ENCODE peak calls at places on chromosomes 6 and 20, in six cellular contexts. P, M, S, B, O and V are unnamed samples. For H3K4me1, the result is how much of the 10 kb centered on the place peaks cover.

GRCh38 chr6:39684790-39685485 is 40.3 kb downstream of the KIF6 start:
- DNase-seq in P (no peak), M (no peak), S (no peak), B (no peak), O (no peak), V (no peak)

GRCh38 chr6:37460805-37461204 is 27.8 kb downstream of the CMTR1 start:
- DNase-seq in P (no peak), M (no peak), S (no peak), B (no peak), O (no peak), V (no peak)

GRCh38 chr6:145643760-145644159 is 91.6 kb downstream of the EPM2A start:
- DNase-seq in P (no peak), M (no peak), S (peak), B (no peak), O (no peak), V (no peak)

GRCh38 chr6:154030646-154031045 is 8.4 kb upstream of the OPRM1 start:
- DNase-seq in P (no peak), M (no peak), S (no peak), B (no peak), O (no peak), V (no peak)

GRCh38 chr6:51989789-51990188 is 97.6 kb downstream of the PKHD1 start:
- DNase-seq in P (no peak), M (no peak), S (no peak), B (no peak), O (no peak), V (no peak)

GRCh38 chr20:33554914-33555420 is 65.1 kb downstream of the CBFA2T2 start:
- DNase-seq in P (no peak), M (no peak), S (peak), B (no peak), O (no peak), V (no peak)

GRCh38 chr6:41901882-41902519 is 6.8 kb upstream of the USP49 start:
- DNase-seq in P (no peak), M (no peak), S (peak), B (no peak), O (no peak), V (no peak)

GRCh38 chr6:136969930-136970329 is 47.8 kb downstream of the SLC35D3 start:
- DNase-seq in P (no peak), M (no peak), S (no peak), B (no peak), O (no peak), V (no peak)

GRCh38 chr6:82702574-82702973 is 339.0 kb downstream of the TPBG start:
- DNase-seq in P (no peak), M (no peak), S (no peak), B (no peak), O (no peak), V (no peak)

GRCh38 chr6:118469468-118469867 is 78.6 kb upstream of the PLN start:
- DNase-seq in P (no peak), M (peak), S (no peak), B (no peak), O (no peak), V (no peak)

GRCh38 chr20:59221049-59221748 is 57.6 kb downstream of the ZNF831 start:
- DNase-seq in P (no peak), M (no peak), S (peak), B (no peak), O (no peak), V (no peak)

GRCh38 chr6:113540491-113540890 is 316.7 kb upstream of the MARCKS start:
- DNase-seq in P (no peak), M (no peak), S (no peak), B (no peak), O (no peak), V (no peak)

GRCh38 chr20:17960927-17961599 is 7.5 kb downstream of the SNX5 start:
- DNase-seq in P (no peak), M (peak), S (peak), B (peak), O (peak), V (peak)

GRCh38 chr6:20511858-20512257 is 22.4 kb upstream of the CDKAL1 start:
- DNase-seq in P (no peak), M (no peak), S (no peak), B (no peak), O (no peak), V (no peak)

GRCh38 chr6:153373869-153374268 is 242.8 kb upstream of the RGS17 start:
- DNase-seq in P (no peak), M (no peak), S (no peak), B (no peak), O (no peak), V (no peak)

GRCh38 chr6:22146581-22147468 is 150.0 kb downstream of the PRL start:
- DNase-seq in P (no peak), M (no peak), S (peak), B (no peak), O (no peak), V (peak)

GRCh38 chr6:169190970-169191369 is 62.7 kb downstream of the THBS2 start:
- DNase-seq in P (no peak), M (peak), S (no peak), B (no peak), O (no peak), V (no peak)

GRCh38 chr20:11520596-11520995 is 397.1 kb upstream of the BTBD3 start:
- DNase-seq in P (no peak), M (no peak), S (no peak), B (no peak), O (no peak), V (no peak)

GRCh38 chr20:56752274-56752673 is 123.2 kb downstream of the TFAP2C start:
- DNase-seq in P (no peak), M (no peak), S (peak), B (no peak), O (no peak), V (no peak)

GRCh38 chr6:115485400-115485799 is 575.3 kb downstream of the FRK start:
- DNase-seq in P (no peak), M (no peak), S (no peak), B (no peak), O (no peak), V (no peak)

GRCh38 chr20:25622450-25623224 is 1.2 kb downstream of the NANP start:
- DNase-seq in P (no peak), M (no peak), S (no peak), B (no peak), O (no peak), V (no peak)

GRCh38 chr20:63829943-63830820 is 882 bp downstream of the ZBTB46 start:
- DNase-seq in P (no peak), M (no peak), S (no peak), B (no peak), O (no peak), V (no peak)

GRCh38 chr6:149861603-149862423 is 2.3 kb downstream of the LRP11 start:
- DNase-seq in P (no peak), M (no peak), S (no peak), B (no peak), O (no peak), V (no peak)

GRCh38 chr20:25565578-25566157 is 19.7 kb downstream of the NINL start:
- DNase-seq in P (no peak), M (no peak), S (peak), B (no peak), O (no peak), V (no peak)

GRCh38 chr6:8182209-8182845 is 80.0 kb upstream of the EEF1E1 start:
- DNase-seq in P (no peak), M (no peak), S (peak), B (no peak), O (no peak), V (no peak)
- H3K4me1 ChIP-seq in P (under half), M (under half), S (under half), B (under half), O (under half), V (under half)

GRCh38 chr20:45315672-45316071 is 7.6 kb upstream of the MATN4 start:
- DNase-seq in P (no peak), M (no peak), S (no peak), B (no peak), O (no peak), V (no peak)

GRCh38 chr20:45316150-45317080 is 8.3 kb upstream of the MATN4 start:
- DNase-seq in P (no peak), M (no peak), S (no peak), B (no peak), O (no peak), V (no peak)

GRCh38 chr20:45318386-45318939 is 10.4 kb upstream of the MATN4 start:
- DNase-seq in P (no peak), M (no peak), S (no peak), B (no peak), O (no peak), V (no peak)

GRCh38 chr20:45318948-45319347 is 10.8 kb upstream of the MATN4 start:
- DNase-seq in P (no peak), M (no peak), S (no peak), B (no peak), O (no peak), V (no peak)

DNA sequence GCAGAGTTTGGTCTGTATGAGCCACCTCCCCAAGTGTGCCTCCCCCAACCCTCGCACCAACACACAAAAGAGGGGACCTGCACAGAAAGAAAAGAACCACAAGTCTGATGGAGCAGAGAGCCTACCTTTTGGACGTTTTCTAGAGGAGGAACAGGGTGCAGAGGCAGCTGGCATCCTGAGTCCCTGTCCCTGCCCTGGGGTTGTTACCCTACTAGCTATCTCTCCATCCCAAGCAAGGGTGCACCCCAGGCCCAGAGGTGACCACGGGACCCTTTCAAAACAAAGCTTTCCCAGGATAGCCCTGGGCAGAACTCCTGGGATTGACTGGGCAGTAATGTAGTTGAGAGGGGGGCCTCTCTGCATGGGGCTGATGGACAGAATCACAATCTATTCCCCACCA is 9.7 kb upstream of the MATN4 start:
- DNase-seq in P (no peak), M (no peak), S (no peak), B (no peak), O (no peak), V (no peak)
- H3K4me1 ChIP-seq in P (under half), M (under half), S (under half), B (under half), O (under half), V (under half)

GRCh38 chr20:37525810-37526209 is 1.9 kb downstream of the BLCAP start:
- DNase-seq in P (no peak), M (no peak), S (no peak), B (no peak), O (no peak), V (no peak)

GRCh38 chr20:37526839-37527637 is 638 bp downstream of the BLCAP start:
- DNase-seq in P (no peak), M (no peak), S (peak), B (no peak), O (no peak), V (peak)

GRCh38 chr20:37524859-37525708 is 2.6 kb downstream of the BLCAP start:
- DNase-seq in P (no peak), M (no peak), S (peak), B (no peak), O (no peak), V (no peak)

GRCh38 chr20:37527638-37528441 is at the start of gene BLCAP:
- DNase-seq in P (peak), M (peak), S (peak), B (peak), O (peak), V (peak)

GRCh38 chr20:37526238-37526838 is 1.3 kb downstream of the BLCAP start:
- DNase-seq in P (no peak), M (no peak), S (peak), B (no peak), O (no peak), V (no peak)
- H3K4me1 ChIP-seq in P (under half), M (under half), S (under half), B (half or more), O (under half), V (under half)

GRCh38 chr6:31547727-31548422 is 467 bp downstream of the NFKBIL1 start:
- DNase-seq in P (no peak), M (peak), S (no peak), B (no peak), O (no peak), V (no peak)
- H3K4me1 ChIP-seq in P (under half), M (under half), S (under half), B (under half), O (under half), V (under half)

DNA sequence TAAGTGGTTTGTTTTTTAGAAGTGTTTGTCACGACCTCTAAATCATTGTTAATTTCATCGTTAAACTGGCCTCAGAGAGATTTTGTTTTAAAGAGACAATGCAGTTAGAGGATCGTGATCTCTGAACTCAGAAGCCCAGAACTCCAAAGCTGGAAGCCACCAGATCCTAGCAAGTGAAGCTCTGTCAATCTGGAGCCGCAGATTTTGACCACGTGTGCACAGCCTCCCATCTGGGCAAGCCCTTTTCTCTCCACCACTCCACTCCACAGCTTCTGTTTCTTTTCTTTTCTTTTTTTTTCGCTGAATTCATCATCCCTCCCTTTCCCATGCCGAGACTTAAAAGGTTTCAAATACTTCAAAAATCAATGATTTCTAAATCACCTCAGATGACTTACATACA is 142.2 kb upstream of the ESR1 start:
- DNase-seq in P (no peak), M (no peak), S (no peak), B (no peak), O (no peak), V (no peak)
- H3K4me1 ChIP-seq in P (under half), M (under half), S (under half), B (under half), O (under half), V (under half)

DNA sequence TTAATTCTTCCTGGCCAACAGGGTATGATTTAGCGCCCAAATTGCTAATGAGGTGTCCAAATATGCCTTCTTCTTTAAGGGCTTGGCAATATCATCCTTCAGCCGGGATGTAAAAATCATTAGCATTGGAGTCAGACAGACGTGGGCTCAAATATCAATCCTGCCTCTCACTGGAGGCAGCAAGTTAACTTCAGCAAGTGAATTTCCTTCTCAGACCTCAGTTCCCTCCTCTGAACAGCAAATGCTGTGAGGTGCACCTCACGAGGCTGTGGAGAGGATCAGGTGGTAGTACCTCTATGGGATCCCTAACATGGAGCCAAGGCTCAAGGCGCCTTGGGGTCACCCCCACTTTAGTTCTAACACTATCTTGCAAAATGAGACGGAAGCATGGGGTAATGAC is 27.5 kb downstream of the NEDD9 start:
- DNase-seq in P (no peak), M (no peak), S (no peak), B (no peak), O (no peak), V (no peak)
- H3K4me1 ChIP-seq in P (under half), M (under half), S (under half), B (under half), O (under half), V (under half)

DNA sequence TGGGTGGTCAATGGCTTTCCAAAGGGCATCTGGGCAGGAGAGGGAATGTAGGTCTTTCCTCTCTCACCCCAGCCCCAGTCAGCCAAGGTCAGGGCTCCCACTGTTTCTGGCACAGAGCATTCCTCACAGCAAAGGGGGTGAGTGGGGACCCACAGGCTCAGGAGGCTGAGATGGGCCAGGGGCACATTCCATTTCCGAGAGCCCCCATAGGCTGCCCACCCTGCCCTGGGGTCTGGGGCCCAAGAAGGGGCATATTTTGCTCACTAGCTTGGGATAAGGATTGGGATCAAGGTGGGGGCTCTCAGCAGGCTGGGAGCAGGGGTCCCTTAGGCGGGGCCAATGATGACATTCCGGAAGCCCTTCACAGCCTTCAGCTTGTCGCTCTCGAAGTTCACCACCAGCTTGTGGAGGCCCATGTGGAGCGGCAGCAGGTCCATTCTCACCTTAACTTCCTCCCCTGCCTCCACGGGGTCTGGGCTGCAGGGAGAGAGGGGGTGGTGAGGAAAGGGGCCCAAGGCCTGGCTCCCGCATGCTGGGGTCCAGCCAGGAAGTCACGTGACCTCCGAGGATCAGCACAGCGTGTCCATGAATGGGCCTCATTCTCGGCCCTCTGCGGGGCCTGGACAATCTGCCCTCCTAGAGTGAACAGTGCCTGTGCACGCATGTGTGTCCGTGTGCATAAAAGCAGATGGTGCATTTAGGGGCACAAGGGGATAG is 35.0 kb downstream of the TGM2 start:
- DNase-seq in P (no peak), M (no peak), S (no peak), B (peak), O (no peak), V (no peak)
- H3K4me1 ChIP-seq in P (under half), M (under half), S (under half), B (under half), O (under half), V (under half)

GRCh38 chr6:1129141-1129540 is 182.8 kb upstream of the FOXQ1 start:
- DNase-seq in P (no peak), M (no peak), S (peak), B (no peak), O (no peak), V (peak)
- H3K4me1 ChIP-seq in P (under half), M (under half), S (under half), B (under half), O (under half), V (under half)

GRCh38 chr6:11380969-11381744 is 148.7 kb upstream of the NEDD9 start:
- DNase-seq in P (no peak), M (no peak), S (no peak), B (no peak), O (no peak), V (no peak)

GRCh38 chr6:11379805-11380204 is 147.3 kb upstream of the NEDD9 start:
- DNase-seq in P (no peak), M (no peak), S (no peak), B (no peak), O (no peak), V (no peak)

GRCh38 chr6:11380549-11380948 is 148.1 kb upstream of the NEDD9 start:
- DNase-seq in P (no peak), M (no peak), S (no peak), B (no peak), O (no peak), V (no peak)

GRCh38 chr6:11384531-11385309 is 152.3 kb upstream of the NEDD9 start:
- DNase-seq in P (no peak), M (no peak), S (no peak), B (no peak), O (no peak), V (no peak)

GRCh38 chr6:11381801-11382513 is 149.5 kb upstream of the NEDD9 start:
- DNase-seq in P (no peak), M (no peak), S (no peak), B (no peak), O (no peak), V (no peak)
- H3K4me1 ChIP-seq in P (under half), M (under half), S (under half), B (under half), O (under half), V (under half)